ENCODE peak calls at places on chromosomes 6 and 20, in five cellular contexts. M, D, V, H and X are unnamed samples.

GRCh38 chr20:5621305-5621704 is 128.9 kb upstream of the SHLD1 start:
- DNase-seq in M (no peak), D (peak), V (no peak), H (no peak), X (no peak)

GRCh38 chr6:44504321-44504761 is 116.8 kb downstream of the CDC5L start:
- DNase-seq in M (no peak), D (no peak), V (no peak), H (no peak), X (no peak)

GRCh38 chr6:87482382-87482781 is 9.6 kb downstream of the SLC35A1 start:
- DNase-seq in M (no peak), D (no peak), V (no peak), H (no peak), X (no peak)

GRCh38 chr6:157840776-157841175 is 17.7 kb downstream of the SNX9 start:
- DNase-seq in M (no peak), D (no peak), V (no peak), H (no peak), X (no peak)

GRCh38 chr20:23625236-23625964 is 12.4 kb downstream of the CST3 start:
- DNase-seq in M (no peak), D (no peak), V (no peak), H (no peak), X (no peak)

GRCh38 chr6:28803337-28803709 is 120.5 kb downstream of the TRIM27 start:
- DNase-seq in M (no peak), D (no peak), V (no peak), H (no peak), X (no peak)

GRCh38 chr6:91376686-91377085 is 789.8 kb upstream of the MAP3K7 start:
- DNase-seq in M (no peak), D (peak), V (no peak), H (no peak), X (no peak)

GRCh38 chr6:170112583-170112860 is 178.4 kb downstream of the DLL1 start:
- DNase-seq in M (no peak), D (no peak), V (peak), H (no peak), X (no peak)

GRCh38 chr6:90087103-90087833 is 193.0 kb downstream of the GJA10 start:
- DNase-seq in M (no peak), D (no peak), V (no peak), H (no peak), X (no peak)

GRCh38 chr6:17484201-17484606 is 90.8 kb downstream of the CAP2 start:
- DNase-seq in M (no peak), D (no peak), V (no peak), H (no peak), X (no peak)

GRCh38 chr20:14295812-14296211 is 41.6 kb downstream of the FLRT3 start:
- DNase-seq in M (no peak), D (no peak), V (no peak), H (no peak), X (no peak)

GRCh38 chr6:45169815-45170214 is 158.3 kb upstream of the RUNX2 start:
- DNase-seq in M (no peak), D (no peak), V (no peak), H (no peak), X (no peak)

GRCh38 chr6:162907876-162908481 is 180.2 kb downstream of the PACRG start:
- DNase-seq in M (no peak), D (no peak), V (no peak), H (peak), X (peak)

GRCh38 chr6:65780691-65781090 is 73.7 kb upstream of the EYS start:
- DNase-seq in M (no peak), D (no peak), V (no peak), H (no peak), X (no peak)

GRCh38 chr20:46022411-46023147 is 6.4 kb upstream of the SLC12A5 start:
- DNase-seq in M (peak), D (peak), V (peak), H (peak), X (no peak)

GRCh38 chr6:117530467-117531242 is 48.2 kb downstream of the DCBLD1 start:
- DNase-seq in M (no peak), D (no peak), V (no peak), H (no peak), X (no peak)

GRCh38 chr20:62588458-62589149 is 53.7 kb upstream of the SLCO4A1 start:
- DNase-seq in M (no peak), D (no peak), V (no peak), H (no peak), X (no peak)

GRCh38 chr6:87484491-87484890 is 11.7 kb downstream of the SLC35A1 start:
- DNase-seq in M (no peak), D (no peak), V (no peak), H (no peak), X (no peak)

GRCh38 chr20:23514848-23515247 is 23.9 kb downstream of the CST8 start:
- DNase-seq in M (no peak), D (no peak), V (no peak), H (no peak), X (no peak)

GRCh38 chr6:98295776-98296175 is 538.6 kb upstream of the POU3F2 start:
- DNase-seq in M (no peak), D (no peak), V (no peak), H (no peak), X (no peak)

GRCh38 chr6:43873806-43874714 is 104.0 kb downstream of the VEGFA start:
- DNase-seq in M (no peak), D (peak), V (no peak), H (no peak), X (no peak)

GRCh38 chr6:158938220-158938619 is 61.8 kb downstream of the RSPH3 start:
- DNase-seq in M (no peak), D (no peak), V (no peak), H (no peak), X (no peak)

GRCh38 chr20:42392417-42392816 is 774.2 kb upstream of the CHD6 start:
- DNase-seq in M (no peak), D (no peak), V (no peak), H (no peak), X (no peak)

GRCh38 chr6:89886378-89887120 is 7.7 kb upstream of the GJA10 start:
- DNase-seq in M (no peak), D (no peak), V (no peak), H (no peak), X (no peak)

GRCh38 chr6:26383624-26384417 is 913 bp downstream of the BTN2A2 start:
- DNase-seq in M (no peak), D (peak), V (no peak), H (peak), X (peak)

GRCh38 chr6:25173951-25174474 is 105.2 kb upstream of the CARMIL1 start:
- DNase-seq in M (no peak), D (no peak), V (peak), H (no peak), X (peak)

GRCh38 chr6:52617087-52617486 is 40.2 kb upstream of the TRAM2 start:
- DNase-seq in M (no peak), D (no peak), V (no peak), H (no peak), X (no peak)

GRCh38 chr6:106281088-106281487 is 44.5 kb downstream of the ATG5 start:
- DNase-seq in M (no peak), D (no peak), V (no peak), H (no peak), X (no peak)

GRCh38 chr6:10315034-10315433 is 99.8 kb downstream of the TFAP2A start:
- DNase-seq in M (no peak), D (no peak), V (no peak), H (no peak), X (no peak)

GRCh38 chr6:10312445-10312844 is 102.4 kb downstream of the TFAP2A start:
- DNase-seq in M (no peak), D (no peak), V (no peak), H (no peak), X (no peak)

GRCh38 chr6:10315631-10316145 is 99.2 kb downstream of the TFAP2A start:
- DNase-seq in M (no peak), D (no peak), V (no peak), H (no peak), X (no peak)

GRCh38 chr6:10313799-10314162 is 101.1 kb downstream of the TFAP2A start:
- DNase-seq in M (no peak), D (no peak), V (no peak), H (no peak), X (no peak)

GRCh38 chr6:10314163-10314955 is 100.5 kb downstream of the TFAP2A start:
- DNase-seq in M (no peak), D (no peak), V (no peak), H (no peak), X (no peak)
- H3K4me3 ChIP-seq in M (no peak), D (no peak), V (no peak), H (no peak), X (no peak)

GRCh38 chr20:3678893-3679720 is 2.7 kb downstream of the ADAM33 start:
- DNase-seq in M (no peak), D (no peak), V (no peak), H (no peak), X (peak)

GRCh38 chr20:3674995-3675900 is 6.6 kb downstream of the ADAM33 start:
- DNase-seq in M (no peak), D (no peak), V (no peak), H (no peak), X (no peak)

GRCh38 chr20:3678198-3678597 is 3.6 kb downstream of the ADAM33 start:
- DNase-seq in M (no peak), D (no peak), V (no peak), H (no peak), X (no peak)

GRCh38 chr20:3679749-3680700 is 1.8 kb downstream of the ADAM33 start:
- DNase-seq in M (no peak), D (peak), V (no peak), H (no peak), X (peak)

GRCh38 chr20:3677733-3678132 is 4.1 kb downstream of the ADAM33 start:
- DNase-seq in M (no peak), D (no peak), V (no peak), H (no peak), X (no peak)
- H3K4me3 ChIP-seq in M (no peak), D (no peak), V (no peak), H (no peak), X (peak)

GRCh38 chr6:166673309-166673708 is 46.3 kb upstream of the RPS6KA2 start:
- DNase-seq in M (no peak), D (no peak), V (no peak), H (no peak), X (no peak)
- H3K4me3 ChIP-seq in M (no peak), D (no peak), V (no peak), H (no peak), X (no peak)

GRCh38 chr6:144265390-144265789 is 19.7 kb upstream of the UTRN start:
- DNase-seq in M (no peak), D (peak), V (no peak), H (peak), X (no peak)

GRCh38 chr6:144263786-144264185 is 21.3 kb upstream of the UTRN start:
- DNase-seq in M (no peak), D (no peak), V (no peak), H (no peak), X (no peak)

GRCh38 chr6:144266091-144266649 is 19.0 kb upstream of the UTRN start:
- DNase-seq in M (no peak), D (peak), V (peak), H (no peak), X (peak)

GRCh38 chr6:144264270-144265060 is 20.7 kb upstream of the UTRN start:
- DNase-seq in M (no peak), D (peak), V (no peak), H (no peak), X (peak)

GRCh38 chr6:144265061-144265357 is 20.1 kb upstream of the UTRN start:
- DNase-seq in M (no peak), D (peak), V (no peak), H (no peak), X (no peak)
- H3K4me3 ChIP-seq in M (no peak), D (no peak), V (no peak), H (no peak), X (no peak)

GRCh38 chr6:133544419-133544818 is 303.3 kb downstream of the EYA4 start:
- DNase-seq in M (no peak), D (no peak), V (no peak), H (no peak), X (no peak)

GRCh38 chr6:133549252-133549925 is 308.2 kb downstream of the EYA4 start:
- DNase-seq in M (no peak), D (no peak), V (no peak), H (no peak), X (no peak)

GRCh38 chr6:133546098-133546497 is 304.9 kb downstream of the EYA4 start:
- DNase-seq in M (no peak), D (no peak), V (no peak), H (no peak), X (no peak)

GRCh38 chr6:133548409-133548808 is 307.3 kb downstream of the EYA4 start:
- DNase-seq in M (no peak), D (peak), V (no peak), H (no peak), X (no peak)

GRCh38 chr6:133547136-133547535 is 306.0 kb downstream of the EYA4 start:
- DNase-seq in M (no peak), D (no peak), V (no peak), H (no peak), X (no peak)
- H3K4me3 ChIP-seq in M (no peak), D (no peak), V (no peak), H (no peak), X (no peak)

GRCh38 chr6:105116150-105116549 is 63.7 kb downstream of the POPDC3 start:
- DNase-seq in M (no peak), D (no peak), V (no peak), H (no peak), X (no peak)
- H3K4me3 ChIP-seq in M (no peak), D (no peak), V (no peak), H (no peak), X (no peak)

GRCh38 chr6:27591660-27592059 is 118.8 kb upstream of the ZNF184 start:
- DNase-seq in M (no peak), D (no peak), V (no peak), H (no peak), X (no peak)
- H3K4me3 ChIP-seq in M (no peak), D (no peak), V (no peak), H (no peak), X (peak)

GRCh38 chr6:156717542-156717941 is 59.6 kb upstream of the ARID1B start:
- DNase-seq in M (no peak), D (no peak), V (no peak), H (no peak), X (no peak)

GRCh38 chr6:156719720-156720563 is 57.2 kb upstream of the ARID1B start:
- DNase-seq in M (peak), D (peak), V (peak), H (peak), X (peak)

GRCh38 chr6:156720739-156721714 is 56.2 kb upstream of the ARID1B start:
- DNase-seq in M (peak), D (peak), V (peak), H (peak), X (no peak)

GRCh38 chr6:156718647-156719394 is 58.4 kb upstream of the ARID1B start:
- DNase-seq in M (no peak), D (peak), V (no peak), H (no peak), X (no peak)

DNA sequence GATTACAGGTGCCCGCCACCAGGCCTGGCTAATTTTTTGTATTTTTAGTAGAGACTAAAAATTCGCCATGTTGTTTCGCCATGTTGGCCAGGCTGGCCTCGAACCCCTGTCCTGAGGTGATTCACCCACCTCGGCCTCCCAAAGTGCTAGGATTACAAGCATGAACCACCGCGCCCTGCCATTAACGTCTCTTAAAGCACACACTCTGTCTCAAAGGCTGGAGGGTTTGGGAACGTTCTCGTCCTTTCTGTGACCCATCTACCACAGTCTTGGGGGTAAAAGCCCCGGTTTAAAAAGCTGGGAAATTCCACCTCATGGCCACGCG is 57.8 kb upstream of the ARID1B start:
- DNase-seq in M (no peak), D (peak), V (no peak), H (no peak), X (no peak)
- H3K4me3 ChIP-seq in M (peak), D (no peak), V (peak), H (peak), X (no peak)